ENCODE peak calls at places on chromosomes 7 and 10, in five cellular contexts. T is sigmoid colon, E is suprapubic skin, M is HCT116, R is spleen. G is an unnamed sample.

GRCh38 chr7:22452142-22452763 is 47.7 kb downstream of the STEAP1B start:
- DNase-seq in T (no peak), E (no peak), M (peak; percentile 42), R (peak; percentile 80), G (peak; percentile 75)

GRCh38 chr10:51524041-51524440 is 175.4 kb downstream of the CSTF2T start:
- DNase-seq in T (no peak), E (no peak), M (no peak), R (no peak), G (no peak)

GRCh38 chr10:104018471-104018870 is 51.5 kb downstream of the SLK start:
- DNase-seq in T (no peak), E (no peak), M (no peak), R (no peak), G (no peak)

GRCh38 chr7:139068543-139069399 is 32.9 kb upstream of the ZC3HAV1L start:
- DNase-seq in T (no peak), E (no peak), M (no peak), R (no peak), G (no peak)

GRCh38 chr10:124544711-124545110 is 83.1 kb downstream of the LHPP start:
- DNase-seq in T (no peak), E (no peak), M (no peak), R (no peak), G (no peak)

GRCh38 chr10:45008524-45009161 is 7.9 kb downstream of the ZNF22 start:
- DNase-seq in T (peak; percentile 64), E (no peak), M (peak; percentile 87), R (no peak), G (no peak)

GRCh38 chr7:105519353-105519752 is 2.7 kb downstream of the PUS7 start:
- DNase-seq in T (no peak), E (no peak), M (no peak), R (no peak), G (no peak)

GRCh38 chr10:62127975-62128374 is 140.7 kb downstream of the RTKN2 start:
- DNase-seq in T (no peak), E (no peak), M (no peak), R (no peak), G (no peak)

GRCh38 chr10:123580426-123580825 is 85.7 kb upstream of the GPR26 start:
- DNase-seq in T (no peak), E (no peak), M (no peak), R (no peak), G (no peak)

GRCh38 chr7:39811161-39811614 is 138.9 kb upstream of the CDK13 start:
- DNase-seq in T (no peak), E (no peak), M (no peak), R (no peak), G (no peak)

GRCh38 chr7:90594791-90595317 is 1.3 kb upstream of the CDK14 start:
- DNase-seq in T (peak; percentile 77), E (no peak), M (no peak), R (no peak), G (no peak)

GRCh38 chr7:36207451-36208291 is 54.6 kb downstream of the EEPD1 start:
- DNase-seq in T (peak; percentile 83), E (no peak), M (no peak), R (peak; percentile 79), G (peak; percentile 54)

GRCh38 chr10:12418000-12418399 is 68.7 kb downstream of the CAMK1D start:
- DNase-seq in T (peak; percentile 82), E (peak; percentile 83), M (no peak), R (no peak), G (no peak)

GRCh38 chr7:148761499-148762278 is 63.0 kb downstream of the CUL1 start:
- DNase-seq in T (no peak), E (no peak), M (no peak), R (no peak), G (no peak)

GRCh38 chr10:129713659-129714265 is 246.7 kb downstream of the MGMT start:
- DNase-seq in T (peak; percentile 35), E (no peak), M (no peak), R (peak; percentile 51), G (no peak)

GRCh38 chr7:82319674-82320118 is 123.9 kb downstream of the CACNA2D1 start:
- DNase-seq in T (peak; percentile 91), E (peak; percentile 76), M (no peak), R (no peak), G (peak; percentile 30)

GRCh38 chr7:52017802-52018679 is 701.4 kb upstream of the COBL start:
- DNase-seq in T (no peak), E (no peak), M (no peak), R (no peak), G (peak; percentile 20)

GRCh38 chr7:31077484-31078362 is 25.6 kb downstream of the ADCYAP1R1 start:
- DNase-seq in T (peak; percentile 63), E (no peak), M (no peak), R (no peak), G (no peak)

GRCh38 chr7:31074403-31074802 is 22.3 kb downstream of the ADCYAP1R1 start:
- DNase-seq in T (peak; percentile 94), E (no peak), M (no peak), R (peak; percentile 73), G (no peak)

GRCh38 chr7:31075006-31075405 is 22.9 kb downstream of the ADCYAP1R1 start:
- DNase-seq in T (peak; percentile 44), E (no peak), M (no peak), R (peak; percentile 69), G (no peak)

GRCh38 chr7:31076641-31077310 is 24.7 kb downstream of the ADCYAP1R1 start:
- DNase-seq in T (peak; percentile 68), E (no peak), M (no peak), R (peak; percentile 72), G (no peak)

DNA sequence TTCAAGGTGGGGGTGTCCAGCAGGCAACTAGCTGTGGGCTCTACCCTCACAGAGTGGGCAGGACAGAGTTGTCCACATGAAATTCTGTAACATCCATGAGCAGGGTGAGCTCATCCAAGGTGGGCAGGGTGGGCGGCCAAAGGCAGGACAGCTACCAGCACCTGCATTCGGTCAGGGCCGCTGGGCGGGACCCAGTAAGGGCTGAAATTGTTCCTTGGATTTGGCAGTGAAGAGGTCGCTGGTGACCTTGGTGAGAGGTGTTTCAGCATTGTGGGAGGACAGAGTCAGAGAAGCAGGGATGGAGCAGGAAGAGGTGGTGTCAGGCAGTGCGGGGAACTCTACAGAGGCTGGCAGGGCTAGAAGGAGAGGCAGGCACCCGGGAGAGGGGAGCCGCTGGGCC is 23.9 kb downstream of the ADCYAP1R1 start:
- DNase-seq in T (peak; percentile 58), E (no peak), M (no peak), R (peak; percentile 49), G (no peak)
- TF ChIP-seq POLR2AphosphoS5 in T (no peak), E (no peak), M (no peak), R (no peak), G (no peak)

GRCh38 chr7:27211694-27212316 is 11.9 kb upstream of the HOXA13 start:
- DNase-seq in T (no peak), E (no peak), M (no peak), R (no peak), G (no peak)
- TF ChIP-seq POLR2AphosphoS5 in T (no peak), E (no peak), M (no peak), R (no peak), G (no peak)

DNA sequence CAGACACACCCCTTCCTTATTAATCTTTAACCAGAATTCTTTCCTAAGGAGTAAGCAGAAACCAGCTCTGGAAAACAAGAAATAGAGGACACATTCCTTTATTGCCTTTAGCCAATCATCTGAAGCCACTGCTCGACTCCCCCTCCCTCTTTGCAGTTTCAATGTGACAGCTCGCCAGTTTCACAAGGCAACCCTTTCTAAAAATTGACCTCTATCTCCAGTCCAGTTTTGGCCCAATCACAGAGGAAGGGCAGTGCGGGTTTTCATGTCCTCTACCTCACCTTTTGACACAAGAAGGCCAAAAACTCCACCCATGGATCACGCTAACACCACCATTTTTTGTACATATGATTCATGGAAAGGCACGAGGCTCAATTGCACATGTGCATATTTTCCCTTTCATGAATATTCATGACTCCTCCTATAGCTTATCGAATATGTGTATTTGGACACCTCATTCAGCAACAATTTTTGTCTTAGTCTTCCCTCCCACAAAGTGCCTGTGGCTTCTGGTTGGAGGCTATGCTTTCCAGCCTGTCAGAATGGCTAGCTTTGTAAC is 24.3 kb downstream of the IFIT3 start:
- DNase-seq in T (no peak), E (no peak), M (peak; percentile 24), R (no peak), G (peak; percentile 40)
- TF ChIP-seq POLR2AphosphoS5 in T (peak; percentile 11), E (no peak), M (no peak), R (no peak), G (no peak)

GRCh38 chr7:111137296-111138195 is 46.6 kb downstream of the LRRN3 start:
- DNase-seq in T (no peak), E (no peak), M (no peak), R (peak; percentile 67), G (no peak)
- TF ChIP-seq POLR2AphosphoS5 in T (no peak), E (no peak), M (no peak), R (no peak), G (no peak)

DNA sequence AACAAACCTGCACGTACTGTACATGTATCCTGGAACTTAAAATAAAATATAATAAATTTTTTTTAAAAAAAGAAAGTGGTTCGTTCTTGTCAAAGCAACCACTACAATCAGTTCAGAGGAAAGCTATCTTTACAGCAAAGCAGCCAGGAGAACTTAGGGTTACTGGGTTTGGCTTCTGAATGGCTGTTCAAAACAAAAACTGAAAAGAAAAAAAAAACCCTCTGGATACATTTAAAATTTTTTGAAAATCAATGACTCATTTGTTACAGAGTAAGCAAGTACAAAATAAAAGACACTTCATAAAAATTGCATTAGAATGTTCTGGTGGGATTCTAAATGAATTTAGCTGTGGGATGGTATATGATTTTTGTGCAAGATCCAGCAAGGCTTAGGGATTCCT is 28.6 kb upstream of the ADD3 start:
- DNase-seq in T (no peak), E (no peak), M (no peak), R (no peak), G (no peak)
- TF ChIP-seq POLR2AphosphoS5 in T (no peak), E (no peak), M (no peak), R (no peak), G (no peak)

GRCh38 chr10:99619090-99619800 is 994 bp downstream of the SLC25A28 start:
- DNase-seq in T (no peak), E (no peak), M (no peak), R (no peak), G (no peak)

GRCh38 chr10:99621454-99622246 is 1.4 kb upstream of the SLC25A28 start:
- DNase-seq in T (no peak), E (no peak), M (no peak), R (peak; percentile 82), G (no peak)

GRCh38 chr10:99620713-99621453 is 644 bp upstream of the SLC25A28 start:
- DNase-seq in T (peak; percentile 98), E (peak; percentile 97), M (peak; percentile 89), R (peak; percentile 97), G (peak; percentile 93)

GRCh38 chr10:99623919-99624318 is 3.7 kb upstream of the SLC25A28 start:
- DNase-seq in T (no peak), E (no peak), M (no peak), R (no peak), G (no peak)

DNA sequence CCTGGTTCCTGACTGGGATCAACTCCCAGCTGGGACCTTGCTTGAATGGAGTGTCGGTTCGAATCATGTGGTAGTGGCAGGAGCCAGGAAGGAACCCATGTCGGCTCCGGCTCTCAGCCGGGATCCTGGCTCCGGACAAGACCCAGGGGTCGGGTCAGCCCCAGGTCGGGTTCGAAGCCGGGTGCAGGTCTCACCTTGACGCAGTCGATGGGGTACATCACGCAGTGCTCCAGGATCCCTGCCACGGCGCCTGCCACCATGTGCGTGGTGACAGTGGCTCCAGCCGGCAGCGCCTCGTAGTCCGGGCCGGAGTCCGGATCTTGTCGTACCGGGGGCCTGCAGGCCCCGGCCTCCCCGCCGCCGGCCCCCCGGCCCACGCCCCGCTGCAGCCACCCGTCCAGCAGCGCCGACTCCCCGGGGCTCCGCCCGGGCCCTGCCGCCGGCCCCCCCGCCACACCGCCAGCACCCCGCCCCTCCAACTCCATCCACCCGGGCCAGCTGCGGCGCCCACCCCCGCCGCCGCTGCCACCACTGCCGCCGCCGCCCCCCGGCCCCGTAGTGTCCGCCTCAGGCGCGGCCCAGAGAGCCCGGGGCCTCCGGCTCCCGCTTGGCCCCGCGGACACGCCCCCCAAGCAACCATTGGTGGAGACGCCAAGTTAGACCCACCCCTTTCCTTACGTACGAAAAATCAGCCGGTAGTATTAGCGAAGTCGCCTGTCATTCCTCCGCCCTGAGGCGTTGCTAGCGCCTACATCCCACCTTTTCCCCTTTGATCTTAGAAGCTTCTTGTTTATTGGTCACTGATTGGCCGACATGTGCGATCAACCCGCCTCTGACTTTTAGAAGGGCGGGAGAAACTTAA is at the start of gene SLC25A28:
- DNase-seq in T (peak; percentile 99), E (peak; percentile 97), M (peak; percentile 100), R (peak; percentile 97), G (peak; percentile 95)
- TF ChIP-seq POLR2AphosphoS5 in T (peak; percentile 30), E (peak; percentile 35), M (no peak), R (peak; percentile 37), G (peak; percentile 11)